ENCODE peak calls at places on chromosomes 13 and 19, in ten cellular contexts. O is heart right ventricle; D is sigmoid colon; A is tibial artery; T is CD8-positive, alpha-beta memory T cell; Y is ovary; E is Peyer's patch; K is esophagus muscularis mucosa; W is CD4-positive, alpha-beta memory T cell; B is OCI-LY7. H is an unnamed sample. For H3K36me3 and H3K4me1, the result is how much of the 10 kb centered on the place peaks cover.

GRCh38 chr19:41351339-41352245 is 2.1 kb downstream of the TGFB1 start:
- DNase-seq in O (peak), D (peak), A (peak), T (peak), Y (peak), E (peak), K (no peak), W (peak), B (peak), H (peak)

GRCh38 chr13:30421093-30422055 is 919 bp upstream of the UBE2L5 start:
- DNase-seq in O (peak), D (peak), A (peak), T (peak), Y (peak), E (peak), K (peak), W (peak), B (peak), H (peak)

GRCh38 chr19:8238251-8238650 is 29.1 kb downstream of the CERS4 start:
- DNase-seq in O (no peak), D (no peak), A (no peak), T (no peak), Y (no peak), E (no peak), K (no peak), W (no peak), B (no peak), H (no peak)

GRCh38 chr13:32031025-32031814 is at the start of gene FRY:
- DNase-seq in O (peak), D (peak), A (peak), T (peak), Y (peak), E (peak), K (peak), W (peak), B (peak), H (peak)

GRCh38 chr13:23637813-23638212 is 67.6 kb downstream of the TNFRSF19 start:
- DNase-seq in O (peak), D (no peak), A (no peak), T (no peak), Y (peak), E (no peak), K (no peak), W (no peak), B (no peak), H (no peak)

GRCh38 chr19:10007811-10008211 is 2.5 kb downstream of the COL5A3 start:
- DNase-seq in O (peak), D (peak), A (peak), T (no peak), Y (no peak), E (no peak), K (no peak), W (no peak), B (no peak), H (no peak)

GRCh38 chr13:40983725-40984669 is 35.1 kb downstream of the ELF1 start:
- DNase-seq in O (no peak), D (no peak), A (no peak), T (no peak), Y (no peak), E (no peak), K (no peak), W (no peak), B (no peak), H (no peak)

GRCh38 chr13:29905845-29906244 is 55.4 kb upstream of the UBL3 start:
- DNase-seq in O (no peak), D (no peak), A (peak), T (no peak), Y (no peak), E (peak), K (no peak), W (no peak), B (no peak), H (no peak)

GRCh38 chr13:73266640-73267180 is 207.9 kb downstream of the KLF5 start:
- DNase-seq in O (no peak), D (no peak), A (no peak), T (no peak), Y (no peak), E (no peak), K (no peak), W (no peak), B (no peak), H (no peak)

GRCh38 chr13:80665792-80666333 is 324.9 kb upstream of the SPRY2 start:
- DNase-seq in O (no peak), D (no peak), A (no peak), T (no peak), Y (no peak), E (no peak), K (no peak), W (no peak), B (no peak), H (no peak)

GRCh38 chr19:49554701-49555181 is 25.6 kb downstream of the NOSIP start:
- DNase-seq in O (peak), D (no peak), A (no peak), T (peak), Y (no peak), E (peak), K (no peak), W (peak), B (no peak), H (peak)

GRCh38 chr19:17648097-17648660 is 40.0 kb downstream of the UNC13A start:
- DNase-seq in O (no peak), D (no peak), A (no peak), T (no peak), Y (no peak), E (no peak), K (no peak), W (no peak), B (peak), H (no peak)

GRCh38 chr13:30576528-30576927 is 41.2 kb upstream of the USPL1 start:
- DNase-seq in O (no peak), D (no peak), A (no peak), T (peak), Y (no peak), E (no peak), K (no peak), W (peak), B (no peak), H (peak)

GRCh38 chr19:34363094-34363493 is 1.9 kb upstream of the GPI start:
- DNase-seq in O (no peak), D (no peak), A (no peak), T (no peak), Y (no peak), E (no peak), K (no peak), W (no peak), B (no peak), H (no peak)

GRCh38 chr19:17784201-17785008 is 10.5 kb upstream of the B3GNT3 start:
- DNase-seq in O (peak), D (peak), A (peak), T (peak), Y (peak), E (peak), K (no peak), W (peak), B (peak), H (peak)

GRCh38 chr19:48310227-48310626 is 15.1 kb upstream of the EMP3 start:
- DNase-seq in O (no peak), D (no peak), A (no peak), T (no peak), Y (no peak), E (no peak), K (no peak), W (no peak), B (no peak), H (no peak)

GRCh38 chr19:33301011-33301899 is 1.1 kb downstream of the CEBPA start:
- DNase-seq in O (no peak), D (peak), A (no peak), T (no peak), Y (no peak), E (peak), K (no peak), W (no peak), B (no peak), H (no peak)

GRCh38 chr13:48158290-48158689 is 63.4 kb upstream of the MED4 start:
- DNase-seq in O (no peak), D (no peak), A (no peak), T (no peak), Y (no peak), E (no peak), K (no peak), W (no peak), B (no peak), H (no peak)

GRCh38 chr13:65914707-65915106 is 1315.4 kb downstream of the PCDH9 start:
- DNase-seq in O (no peak), D (no peak), A (no peak), T (no peak), Y (no peak), E (no peak), K (no peak), W (no peak), B (no peak), H (no peak)

GRCh38 chr13:36344886-36345437 is 1.2 kb downstream of the SPART start:
- DNase-seq in O (no peak), D (no peak), A (no peak), T (peak), Y (peak), E (no peak), K (no peak), W (peak), B (no peak), H (peak)

GRCh38 chr13:93226623-93227279 is at the start of gene GPC6:
- DNase-seq in O (no peak), D (peak), A (no peak), T (no peak), Y (peak), E (no peak), K (no peak), W (no peak), B (no peak), H (no peak)

GRCh38 chr13:95713651-95714050 is 36.7 kb downstream of the DNAJC3 start:
- DNase-seq in O (no peak), D (no peak), A (no peak), T (no peak), Y (no peak), E (no peak), K (no peak), W (no peak), B (no peak), H (no peak)

GRCh38 chr19:53647350-53647749 is 15.6 kb downstream of the DPRX start:
- DNase-seq in O (no peak), D (no peak), A (no peak), T (no peak), Y (no peak), E (no peak), K (no peak), W (no peak), B (no peak), H (no peak)

GRCh38 chr13:51539887-51540286 is 44.4 kb upstream of the WDFY2 start:
- DNase-seq in O (no peak), D (no peak), A (no peak), T (no peak), Y (no peak), E (no peak), K (no peak), W (no peak), B (no peak), H (no peak)

GRCh38 chr13:43805071-43805468 is 18.3 kb upstream of the ENOX1 start:
- DNase-seq in O (no peak), D (no peak), A (no peak), T (no peak), Y (no peak), E (no peak), K (no peak), W (no peak), B (no peak), H (no peak)

GRCh38 chr13:24693862-24694471 is 13.8 kb downstream of the ATP12A start:
- DNase-seq in O (no peak), D (no peak), A (no peak), T (peak), Y (no peak), E (peak), K (no peak), W (peak), B (peak), H (peak)

GRCh38 chr19:35522745-35523327 is 5.3 kb downstream of the SBSN start:
- DNase-seq in O (no peak), D (no peak), A (no peak), T (no peak), Y (no peak), E (no peak), K (no peak), W (no peak), B (no peak), H (no peak)

GRCh38 chr19:49064029-49064629 is 489 bp downstream of the NTF4 start:
- DNase-seq in O (no peak), D (no peak), A (no peak), T (no peak), Y (no peak), E (no peak), K (no peak), W (no peak), B (no peak), H (no peak)

GRCh38 chr19:40599331-40600085 is 1.7 kb upstream of the LTBP4 start:
- DNase-seq in O (peak), D (no peak), A (peak), T (no peak), Y (peak), E (no peak), K (no peak), W (no peak), B (no peak), H (no peak)

GRCh38 chr19:10145031-10145430 is 25.3 kb upstream of the EIF3G start:
- DNase-seq in O (no peak), D (no peak), A (no peak), T (no peak), Y (no peak), E (no peak), K (no peak), W (no peak), B (no peak), H (no peak)

GRCh38 chr13:25329706-25330105 is 28.3 kb downstream of the NUP58 start:
- DNase-seq in O (no peak), D (no peak), A (no peak), T (no peak), Y (no peak), E (no peak), K (no peak), W (no peak), B (no peak), H (no peak)

DNA sequence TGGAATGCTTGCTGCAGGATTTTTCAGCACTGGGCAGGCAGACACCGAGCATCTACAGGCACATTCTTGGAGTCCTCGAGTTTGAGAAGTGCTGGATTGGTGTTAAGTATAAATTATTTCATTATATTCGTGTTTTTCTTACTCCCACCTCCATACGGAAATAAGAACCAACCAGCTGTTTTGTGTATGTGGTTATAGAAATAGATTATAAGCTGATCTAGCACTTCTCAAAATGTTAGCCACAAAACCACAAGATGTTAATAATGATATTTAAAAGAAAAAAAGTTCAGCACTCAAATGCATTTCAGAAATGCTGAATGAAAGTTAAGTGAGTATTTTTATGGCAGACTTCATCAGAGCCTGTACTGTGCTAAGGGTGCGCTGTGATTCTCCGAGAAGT is 24.0 kb upstream of the TEX29 start:
- DNase-seq in O (no peak), D (no peak), A (no peak), T (no peak), Y (no peak), E (no peak), K (no peak), W (peak), B (no peak), H (no peak)
- H3K36me3 ChIP-seq in O (half or more), D (under half), A (under half), T (under half), Y (under half), E (under half), K (half or more), W (under half), B (under half), H (under half)

GRCh38 chr13:111924676-111925075 is 142.3 kb upstream of the SOX1 start:
- DNase-seq in O (no peak), D (no peak), A (no peak), T (no peak), Y (no peak), E (no peak), K (no peak), W (no peak), B (no peak), H (no peak)
- H3K4me1 ChIP-seq in O (under half), D (under half), A (under half), T (under half), Y (under half), E (under half), K (under half), W (under half), B (under half), H (under half)

GRCh38 chr19:13016245-13016627 is 21.0 kb downstream of the NFIX start:
- DNase-seq in O (no peak), D (no peak), A (no peak), T (no peak), Y (no peak), E (no peak), K (no peak), W (no peak), B (no peak), H (no peak)
- H3K27ac ChIP-seq in O (peak), D (peak), A (peak), T (no peak), Y (peak), E (no peak), K (peak), W (no peak), B (no peak), H (no peak)

GRCh38 chr19:18898533-18899408 is 2.8 kb upstream of the CERS1 start:
- DNase-seq in O (no peak), D (no peak), A (no peak), T (no peak), Y (no peak), E (peak), K (no peak), W (no peak), B (no peak), H (no peak)

GRCh38 chr19:18903146-18904056 is 7.4 kb upstream of the CERS1 start:
- DNase-seq in O (no peak), D (no peak), A (no peak), T (no peak), Y (no peak), E (no peak), K (no peak), W (no peak), B (no peak), H (no peak)

GRCh38 chr19:18899624-18900560 is 3.9 kb upstream of the CERS1 start:
- DNase-seq in O (no peak), D (no peak), A (no peak), T (no peak), Y (no peak), E (no peak), K (no peak), W (no peak), B (no peak), H (no peak)

GRCh38 chr19:18901503-18901890 is 5.5 kb upstream of the CERS1 start:
- DNase-seq in O (no peak), D (no peak), A (no peak), T (no peak), Y (no peak), E (no peak), K (no peak), W (no peak), B (no peak), H (no peak)

DNA sequence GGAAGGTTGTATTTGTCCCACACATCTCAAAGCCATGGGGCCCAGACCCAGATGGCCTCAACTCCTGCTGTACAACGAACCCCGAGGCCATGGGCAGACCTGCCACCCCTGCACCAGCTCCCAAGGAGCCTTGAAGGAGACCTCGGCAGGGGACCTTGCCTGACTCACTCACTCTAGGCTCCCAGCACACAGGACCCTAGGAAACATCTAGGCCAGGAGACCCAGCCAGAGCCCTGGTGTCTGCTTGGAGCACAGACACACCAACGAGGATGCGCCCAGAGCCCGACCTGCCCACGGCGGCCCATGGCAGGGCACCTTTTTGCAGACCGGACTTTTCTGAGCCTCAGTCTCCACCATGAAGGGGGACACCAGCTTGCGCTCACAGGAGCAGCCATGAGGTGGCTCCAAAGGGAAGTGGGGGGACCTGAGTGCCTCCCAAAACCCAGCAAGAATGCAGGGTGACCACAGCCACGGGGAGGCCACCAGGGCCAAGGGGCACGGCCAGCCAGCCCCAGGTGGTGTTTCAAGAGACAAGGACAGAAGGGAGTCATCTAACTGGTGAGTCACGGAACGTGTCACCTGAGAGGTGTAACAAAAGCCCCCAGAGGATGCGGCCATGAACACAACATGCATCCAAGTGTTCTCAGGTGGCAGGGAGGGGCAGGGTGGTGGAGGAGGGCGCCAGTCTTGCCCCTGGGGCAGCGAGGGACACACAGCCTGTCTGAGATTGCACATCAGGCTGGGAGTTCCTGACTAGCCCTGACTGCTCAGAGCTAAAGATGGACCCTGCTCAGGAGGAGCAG is 4.9 kb upstream of the CERS1 start:
- DNase-seq in O (no peak), D (no peak), A (no peak), T (no peak), Y (no peak), E (no peak), K (no peak), W (no peak), B (no peak), H (no peak)
- H3K36me3 ChIP-seq in O (half or more), D (under half), A (under half), T (under half), Y (under half), E (half or more), K (half or more), W (under half), B (under half), H (under half)